ENCODE peak calls at places on chromosome 12, in seven cellular contexts. Q, V, S, G, R, M and U are unnamed samples. For H3K4me1 and H3K27me3, the result is how much of the 10 kb centered on the place peaks cover.

GRCh38 chr12:106759526-106760183 is 14.8 kb upstream of the RIC8B start:
- DNase-seq in Q (no peak), V (no peak), S (no peak), G (no peak), R (no peak), M (no peak), U (no peak)

GRCh38 chr12:108622425-108622824 is 11.3 kb downstream of the SELPLG start:
- DNase-seq in Q (no peak), V (no peak), S (peak), G (no peak), R (no peak), M (peak), U (peak)

GRCh38 chr12:89156862-89157262 is 195.4 kb downstream of the DUSP6 start:
- DNase-seq in Q (no peak), V (no peak), S (no peak), G (no peak), R (no peak), M (no peak), U (no peak)

GRCh38 chr12:51401900-51402299 is 10.7 kb upstream of the GALNT6 start:
- DNase-seq in Q (no peak), V (no peak), S (no peak), G (no peak), R (no peak), M (no peak), U (no peak)

GRCh38 chr12:108193922-108194321 is 64.8 kb downstream of the WSCD2 start:
- DNase-seq in Q (peak), V (no peak), S (peak), G (no peak), R (peak), M (no peak), U (no peak)

GRCh38 chr12:104736307-104736706 is 221.8 kb downstream of the SLC41A2 start:
- DNase-seq in Q (no peak), V (no peak), S (no peak), G (no peak), R (no peak), M (no peak), U (no peak)

GRCh38 chr12:117408161-117408791 is 46.9 kb upstream of the NOS1 start:
- DNase-seq in Q (no peak), V (no peak), S (no peak), G (no peak), R (peak), M (no peak), U (no peak)

GRCh38 chr12:30519535-30519934 is 176.1 kb downstream of the IPO8 start:
- DNase-seq in Q (no peak), V (no peak), S (no peak), G (no peak), R (no peak), M (no peak), U (no peak)

GRCh38 chr12:105935981-105936380 is 202.8 kb downstream of the NUAK1 start:
- DNase-seq in Q (no peak), V (no peak), S (no peak), G (no peak), R (no peak), M (no peak), U (peak)

GRCh38 chr12:121980211-121980891 is 41.3 kb upstream of the BCL7A start:
- DNase-seq in Q (no peak), V (no peak), S (peak), G (no peak), R (no peak), M (no peak), U (no peak)

GRCh38 chr12:45290218-45290609 is 74.3 kb downstream of the ANO6 start:
- DNase-seq in Q (no peak), V (no peak), S (no peak), G (no peak), R (no peak), M (no peak), U (no peak)

GRCh38 chr12:24280085-24280842 is 330.8 kb upstream of the SOX5 start:
- DNase-seq in Q (no peak), V (no peak), S (no peak), G (no peak), R (no peak), M (no peak), U (no peak)

GRCh38 chr12:119446459-119446858 is 111.9 kb downstream of the CCDC60 start:
- DNase-seq in Q (no peak), V (no peak), S (peak), G (no peak), R (no peak), M (no peak), U (no peak)

GRCh38 chr12:94152292-94153083 is 4.1 kb downstream of the PLXNC1 start:
- DNase-seq in Q (no peak), V (no peak), S (no peak), G (no peak), R (no peak), M (no peak), U (no peak)

GRCh38 chr12:103771466-103771865 is 69.6 kb downstream of the NT5DC3 start:
- DNase-seq in Q (peak), V (no peak), S (no peak), G (no peak), R (peak), M (no peak), U (peak)

GRCh38 chr12:55972045-55972843 is 1.6 kb upstream of the RAB5B start:
- DNase-seq in Q (no peak), V (no peak), S (no peak), G (no peak), R (no peak), M (no peak), U (peak)

GRCh38 chr12:92570056-92570753 is 132.6 kb upstream of the PLEKHG7 start:
- DNase-seq in Q (peak), V (no peak), S (peak), G (no peak), R (peak), M (peak), U (peak)

GRCh38 chr12:79982371-79983062 is 47.6 kb upstream of the PPP1R12A start:
- DNase-seq in Q (no peak), V (no peak), S (no peak), G (no peak), R (no peak), M (no peak), U (no peak)

GRCh38 chr12:131863711-131864396 is 30.6 kb upstream of the ULK1 start:
- DNase-seq in Q (no peak), V (no peak), S (no peak), G (no peak), R (no peak), M (no peak), U (no peak)

GRCh38 chr12:62632521-62632920 is 165.9 kb downstream of the MON2 start:
- DNase-seq in Q (peak), V (peak), S (no peak), G (no peak), R (peak), M (peak), U (no peak)

GRCh38 chr12:42893802-42894201 is 304.3 kb upstream of the PRICKLE1 start:
- DNase-seq in Q (no peak), V (no peak), S (no peak), G (no peak), R (no peak), M (no peak), U (no peak)

GRCh38 chr12:27525373-27525772 is 1.4 kb downstream of the PPFIBP1 start:
- DNase-seq in Q (peak), V (no peak), S (no peak), G (no peak), R (peak), M (no peak), U (peak)

GRCh38 chr12:17286874-17287273 is 680.9 kb upstream of the LMO3 start:
- DNase-seq in Q (no peak), V (no peak), S (no peak), G (no peak), R (no peak), M (no peak), U (no peak)

GRCh38 chr12:121858662-121859572 is at the start of gene HPD:
- DNase-seq in Q (peak), V (peak), S (no peak), G (no peak), R (peak), M (no peak), U (peak)

GRCh38 chr12:6772729-6773661 is 675 bp downstream of the LAG3 start:
- DNase-seq in Q (no peak), V (no peak), S (no peak), G (no peak), R (no peak), M (no peak), U (no peak)

GRCh38 chr12:105765053-105766019 is 373.4 kb downstream of the NUAK1 start:
- DNase-seq in Q (no peak), V (no peak), S (no peak), G (no peak), R (no peak), M (no peak), U (no peak)

GRCh38 chr12:58765076-58765475 is 155.2 kb downstream of the LRIG3 start:
- DNase-seq in Q (no peak), V (no peak), S (no peak), G (no peak), R (no peak), M (no peak), U (no peak)

GRCh38 chr12:20183563-20183962 is 184.8 kb upstream of the PDE3A start:
- DNase-seq in Q (no peak), V (no peak), S (no peak), G (no peak), R (no peak), M (no peak), U (no peak)

GRCh38 chr12:122853582-122854245 is 18.5 kb downstream of the HIP1R start:
- DNase-seq in Q (no peak), V (no peak), S (no peak), G (no peak), R (no peak), M (no peak), U (no peak)

GRCh38 chr12:41514050-41514449 is 325.9 kb downstream of the PDZRN4 start:
- DNase-seq in Q (no peak), V (no peak), S (peak), G (no peak), R (no peak), M (no peak), U (no peak)

GRCh38 chr12:67669217-67669924 is 20.8 kb downstream of the DYRK2 start:
- DNase-seq in Q (no peak), V (no peak), S (no peak), G (no peak), R (no peak), M (no peak), U (no peak)
- H3K4me3 ChIP-seq in Q (no peak), V (no peak), S (no peak), G (no peak), R (no peak), M (no peak), U (no peak)

GRCh38 chr12:12872139-12872933 is 19.0 kb upstream of the GPRC5A start:
- DNase-seq in Q (no peak), V (no peak), S (no peak), G (no peak), R (peak), M (no peak), U (peak)
- H3K4me1 ChIP-seq in Q (under half), V (under half), S (under half), G (under half), R (under half), M (under half), U (half or more)

GRCh38 chr12:3102721-3103410 is 25.7 kb downstream of the TSPAN9 start:
- DNase-seq in Q (peak), V (no peak), S (no peak), G (no peak), R (no peak), M (no peak), U (no peak)
- H3K27me3 ChIP-seq in Q (under half), V (under half), S (under half), G (under half), R (under half), M (under half), U (under half)

GRCh38 chr12:50249464-50250229 is 33.7 kb downstream of the LIMA1 start:
- DNase-seq in Q (no peak), V (no peak), S (no peak), G (no peak), R (peak), M (no peak), U (no peak)
- H3K4me3 ChIP-seq in Q (no peak), V (no peak), S (no peak), G (no peak), R (no peak), M (no peak), U (no peak)

GRCh38 chr12:49342066-49342913 is 4.4 kb upstream of the DNAJC22 start:
- DNase-seq in Q (peak), V (peak), S (peak), G (peak), R (peak), M (peak), U (peak)
- H3K4me1 ChIP-seq in Q (under half), V (half or more), S (half or more), G (half or more), R (under half), M (under half), U (under half)

DNA sequence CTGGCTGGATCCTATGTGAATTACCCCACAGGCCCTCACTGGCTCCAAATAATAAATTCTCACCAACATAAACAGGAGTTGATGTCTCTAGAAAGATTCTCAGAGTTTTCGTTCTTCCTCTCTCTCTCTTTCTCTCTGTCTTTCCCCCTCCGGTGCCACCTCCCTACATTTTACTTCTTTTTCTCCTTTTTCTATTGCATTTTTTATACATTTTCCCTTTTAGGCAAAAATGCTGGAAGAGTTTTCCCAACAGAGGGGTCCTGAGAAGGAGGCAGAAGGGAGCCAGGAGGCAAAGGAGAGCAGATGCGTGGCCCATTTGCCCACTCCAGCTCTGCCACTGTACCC is 826 bp upstream of the HOXC6 start:
- DNase-seq in Q (no peak), V (no peak), S (no peak), G (no peak), R (no peak), M (no peak), U (no peak)
- H3K27me3 ChIP-seq in Q (under half), V (half or more), S (under half), G (half or more), R (under half), M (half or more), U (under half)

DNA sequence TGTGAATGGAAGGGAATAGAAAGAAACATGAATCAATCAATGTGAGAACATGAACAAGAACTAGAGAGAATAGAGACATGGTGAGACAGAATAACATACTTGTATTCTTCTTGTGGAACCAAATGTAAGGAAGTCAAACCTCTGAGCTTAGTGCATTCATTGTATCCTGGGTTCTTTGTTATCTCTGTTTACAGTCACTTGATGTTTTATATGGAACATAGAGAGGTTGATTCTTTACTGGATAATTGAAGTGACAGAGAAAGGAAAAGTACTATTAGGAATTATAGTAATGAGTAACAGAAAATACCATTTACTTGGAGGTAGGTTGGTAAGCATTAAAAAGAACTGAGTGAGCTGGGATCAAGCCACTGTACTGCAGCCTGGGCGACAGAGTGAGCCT is 2.5 kb upstream of the WNK1 start:
- DNase-seq in Q (no peak), V (no peak), S (no peak), G (no peak), R (no peak), M (no peak), U (no peak)
- H3K4me3 ChIP-seq in Q (no peak), V (no peak), S (no peak), G (no peak), R (no peak), M (no peak), U (no peak)